ENCODE peak calls at places on chromosomes 1 and 21, in six cellular contexts. F is foreskin keratinocyte, X is lung, H is lower lobe of right lung, K is adrenal gland, P is mammary epithelial cell. R is an unnamed sample.

GRCh38 chr21:37758997-37759396 is 157.3 kb downstream of the KCNJ6 start:
- DNase-seq in P (peak; percentile 37), K (no peak), X (no peak), F (peak; percentile 60), H (no peak), R (peak; percentile 37)

GRCh38 chr1:242129103-242129502 is 130.2 kb upstream of the MAP1LC3C start:
- DNase-seq in P (peak; percentile 51), H (no peak), K (no peak), X (no peak), F (peak; percentile 39), R (no peak)

GRCh38 chr1:197413564-197413963 is 145.5 kb downstream of the CRB1 start:
- DNase-seq in P (no peak), H (no peak), F (no peak), X (no peak), K (no peak), R (no peak)

GRCh38 chr1:246779561-246780175 is 55.5 kb downstream of the SCCPDH start:
- DNase-seq in H (no peak), P (no peak), X (no peak), F (no peak), K (no peak), R (no peak)

GRCh38 chr1:94068096-94068830 is 52.7 kb downstream of the ABCA4 start:
- DNase-seq in P (peak; percentile 48), X (no peak), F (peak; percentile 39), K (peak; percentile 56), H (no peak), R (peak; percentile 47)

GRCh38 chr1:55244476-55245109 is 29.4 kb upstream of the USP24 start:
- DNase-seq in P (peak; percentile 55), X (no peak), H (no peak), K (no peak), F (peak; percentile 32), R (peak; percentile 28)

GRCh38 chr1:212471891-212472675 is 39.4 kb downstream of the NENF start:
- DNase-seq in P (no peak), X (no peak), K (no peak), H (no peak), F (no peak), R (no peak)

GRCh38 chr1:151661728-151662127 is 49.9 kb downstream of the SNX27 start:
- DNase-seq in K (no peak), H (no peak), P (no peak), F (no peak), X (no peak), R (no peak)

GRCh38 chr1:3067671-3068399 is 1.2 kb upstream of the PRDM16 start:
- DNase-seq in H (peak; percentile 49), X (no peak), K (no peak), F (no peak), P (no peak), R (no peak)

GRCh38 chr1:149845416-149845815 is 54.0 kb upstream of the BOLA1 start:
- DNase-seq in P (no peak), F (no peak), H (no peak), X (no peak), K (no peak), R (no peak)

GRCh38 chr1:46520063-46520911 is 30.7 kb downstream of the DMBX1 start:
- DNase-seq in X (peak; percentile 51), F (peak; percentile 65), K (no peak), P (peak; percentile 68), H (no peak), R (peak; percentile 81)

GRCh38 chr1:64516803-64517568 is 47.1 kb downstream of the CACHD1 start:
- DNase-seq in X (no peak), F (peak; percentile 75), K (no peak), H (no peak), P (no peak), R (peak; percentile 41)

GRCh38 chr1:90104941-90105593 is 110.2 kb downstream of the ZNF326 start:
- DNase-seq in P (no peak), H (no peak), K (no peak), X (no peak), F (no peak), R (no peak)

GRCh38 chr1:150887018-150887417 is at the start of gene CTXND2:
- DNase-seq in K (no peak), H (no peak), F (no peak), P (peak; percentile 33), X (no peak), R (no peak)

GRCh38 chr1:232367293-232367692 is 262.6 kb downstream of the SIPA1L2 start:
- DNase-seq in P (no peak), H (no peak), X (no peak), F (no peak), K (no peak), R (no peak)

GRCh38 chr1:160120797-160121196 is 5.2 kb downstream of the ATP1A2 start:
- DNase-seq in F (no peak), X (no peak), P (no peak), H (no peak), K (no peak), R (no peak)

GRCh38 chr1:66137235-66137634 is 344.5 kb downstream of the PDE4B start:
- DNase-seq in F (no peak), K (no peak), H (no peak), P (no peak), X (no peak), R (no peak)

GRCh38 chr1:168991667-168992475 is 114.6 kb upstream of the ATP1B1 start:
- DNase-seq in F (peak; percentile 94), K (no peak), X (no peak), P (peak; percentile 90), H (no peak), R (no peak)

GRCh38 chr1:228515200-228515834 is 28.1 kb downstream of the RNF187 start:
- DNase-seq in P (no peak), F (no peak), X (no peak), K (no peak), H (no peak), R (peak; percentile 48)

GRCh38 chr1:14915356-14916054 is 238.0 kb upstream of the TMEM51 start:
- DNase-seq in F (peak; percentile 22), P (no peak), H (no peak), X (no peak), K (no peak), R (no peak)

GRCh38 chr1:25217015-25217414 is 15.3 kb downstream of the SYF2 start:
- DNase-seq in P (no peak), H (no peak), K (no peak), F (no peak), X (no peak), R (no peak)

GRCh38 chr1:25216123-25216522 is 16.2 kb downstream of the SYF2 start:
- DNase-seq in K (no peak), P (no peak), X (no peak), F (no peak), H (no peak), R (no peak)

GRCh38 chr1:25219661-25220251 is 12.5 kb downstream of the SYF2 start:
- DNase-seq in F (no peak), K (no peak), X (no peak), P (no peak), H (no peak), R (no peak)

GRCh38 chr1:25220666-25221065 is 11.6 kb downstream of the SYF2 start:
- DNase-seq in K (no peak), F (no peak), P (no peak), X (no peak), H (no peak), R (no peak)

DNA sequence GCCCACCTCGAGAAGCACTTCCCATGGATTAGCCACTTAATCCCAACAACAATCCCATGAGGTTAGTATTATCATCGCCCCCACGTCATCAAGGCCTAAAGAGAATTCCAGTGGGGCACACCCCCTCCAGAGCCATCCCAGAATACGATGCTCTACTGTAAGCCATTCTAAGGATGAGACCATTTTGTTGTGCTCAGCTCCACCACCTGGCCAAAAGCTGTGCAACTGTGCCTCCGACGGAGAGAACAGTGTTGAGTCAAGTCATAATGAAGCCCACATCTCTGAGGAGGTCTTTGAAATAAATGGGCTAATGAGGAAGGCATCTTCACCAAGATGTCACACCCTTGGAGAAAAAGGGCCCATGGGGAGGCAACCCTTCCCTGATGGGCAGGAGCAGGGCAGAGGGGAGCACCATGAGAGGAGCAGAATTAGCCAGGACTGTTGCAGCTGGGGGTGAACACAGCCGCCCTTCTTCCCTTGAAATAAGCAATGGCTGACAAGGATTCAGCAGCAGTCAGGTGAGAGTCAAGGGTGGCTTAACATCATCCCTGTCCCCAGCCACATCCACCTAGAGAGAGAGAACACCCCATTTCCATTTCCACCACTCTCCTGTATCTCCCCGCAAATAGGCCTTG is 14.6 kb downstream of the SYF2 start:
- DNase-seq in X (no peak), F (no peak), P (no peak), K (no peak), H (no peak), R (no peak)
- TF ChIP-seq CTCF in X (no peak), F (no peak), P (no peak), K (no peak), H (no peak), R (no peak)

GRCh38 chr1:203625623-203626189 is 926 bp upstream of the ATP2B4 start:
- DNase-seq in X (peak; percentile 60), K (no peak), H (no peak), F (peak; percentile 95), P (peak; percentile 88), R (no peak)
- TF ChIP-seq CTCF in X (peak; percentile 56), K (peak; percentile 40), H (peak; percentile 46), F (peak; percentile 68), P (no peak), R (peak; percentile 55)

GRCh38 chr1:180631766-180632325 is at the start of gene XPR1:
- DNase-seq in F (peak; percentile 93), H (peak; percentile 98), X (peak; percentile 99), P (peak; percentile 97), K (peak; percentile 99), R (peak; percentile 96)
- TF ChIP-seq CTCF in F (peak; percentile 52), H (peak; percentile 40), X (peak; percentile 19), P (peak; percentile 38), K (peak; percentile 69), R (peak; percentile 48)

GRCh38 chr1:225361176-225361575 is 66.7 kb downstream of the LBR start:
- DNase-seq in K (no peak), X (no peak), H (no peak), F (peak; percentile 34), P (peak; percentile 27), R (no peak)
- TF ChIP-seq CTCF in K (no peak), X (no peak), H (no peak), F (no peak), P (no peak), R (no peak)

GRCh38 chr1:202176949-202177927 is 16.4 kb upstream of the LGR6 start:
- DNase-seq in P (no peak), K (no peak), F (no peak), X (no peak), H (no peak), R (no peak)
- TF ChIP-seq CTCF in P (no peak), K (no peak), F (no peak), X (no peak), H (no peak), R (no peak)

DNA sequence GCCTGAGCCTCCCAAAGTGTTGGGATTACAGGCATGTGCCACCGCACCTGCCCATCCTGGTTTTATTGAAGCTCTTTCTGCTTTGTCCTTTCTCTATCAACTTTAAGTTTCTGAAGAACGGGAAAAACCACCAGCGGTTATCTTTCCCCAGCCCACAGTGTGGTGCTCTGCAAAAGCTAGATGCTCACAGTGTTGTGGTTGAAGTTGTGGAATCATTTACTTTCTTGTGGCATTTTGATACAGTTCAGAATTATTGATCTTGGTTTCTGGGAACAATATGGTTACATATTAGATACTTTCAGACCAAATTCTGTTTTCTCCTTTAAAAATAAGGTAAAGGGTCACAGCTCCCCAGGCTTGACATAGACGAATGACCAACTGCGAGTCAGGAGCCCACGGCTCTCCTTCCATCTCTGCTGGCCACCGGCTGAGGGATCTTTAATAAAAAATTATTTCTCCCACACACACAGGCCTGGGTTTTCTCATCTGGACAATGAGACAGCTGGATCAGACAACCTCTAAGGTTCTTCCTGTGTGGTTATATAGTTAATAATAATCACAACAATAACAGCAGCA is 385.3 kb downstream of the SETD4 start:
- DNase-seq in P (no peak), K (no peak), X (no peak), F (no peak), H (no peak), R (peak; percentile 16)
- TF ChIP-seq CTCF in P (no peak), K (no peak), X (no peak), F (no peak), H (no peak), R (no peak)

R was measured in HFFc6.